ENCODE peak calls at places on chromosome 2, in five cellular contexts. E, B, Z, F and X are unnamed samples.
A peak's percentile ranks its signal among the peaks of the same experiment; 100 is the strongest.

GRCh38 chr2:219509780-219510511 is 4.3 kb upstream of the ASIC4 start:
- DNase-seq in E (peak; percentile 74), B (no peak), Z (no peak), F (peak; percentile 50), X (peak; percentile 87)

GRCh38 chr2:3589086-3589485 is 5.8 kb upstream of the COLEC11 start:
- DNase-seq in E (no peak), B (no peak), Z (no peak), F (no peak), X (no peak)

GRCh38 chr2:41967426-41968181 is 80.2 kb upstream of the PKDCC start:
- DNase-seq in E (no peak), B (no peak), Z (no peak), F (peak; percentile 24), X (no peak)

GRCh38 chr2:11813951-11814350 is 67.5 kb downstream of the LPIN1 start:
- DNase-seq in E (no peak), B (no peak), Z (no peak), F (no peak), X (no peak)

GRCh38 chr2:70855679-70856078 is 20.1 kb upstream of the CD207 start:
- DNase-seq in E (no peak), B (no peak), Z (no peak), F (no peak), X (no peak)

GRCh38 chr2:64675860-64676259 is 22.1 kb upstream of the SERTAD2 start:
- DNase-seq in E (peak; percentile 27), B (no peak), Z (no peak), F (peak; percentile 31), X (no peak)

GRCh38 chr2:165911231-165911630 is 42.3 kb downstream of the TTC21B start:
- DNase-seq in E (no peak), B (no peak), Z (no peak), F (peak; percentile 80), X (no peak)

GRCh38 chr2:180776924-180777323 is 203.5 kb upstream of the UBE2E3 start:
- DNase-seq in E (peak; percentile 37), B (no peak), Z (no peak), F (no peak), X (no peak)

GRCh38 chr2:133531382-133531781 is 36.9 kb downstream of the NCKAP5 start:
- DNase-seq in E (no peak), B (no peak), Z (no peak), F (no peak), X (no peak)

GRCh38 chr2:9610781-9611548 is 19.8 kb downstream of the YWHAQ start:
- DNase-seq in E (no peak), B (no peak), Z (no peak), F (no peak), X (no peak)

GRCh38 chr2:9617296-9617695 is 13.5 kb downstream of the YWHAQ start:
- DNase-seq in E (no peak), B (no peak), Z (no peak), F (no peak), X (no peak)

GRCh38 chr2:9617749-9618148 is 13.0 kb downstream of the YWHAQ start:
- DNase-seq in E (no peak), B (no peak), Z (no peak), F (no peak), X (no peak)

GRCh38 chr2:9614562-9614961 is 16.2 kb downstream of the YWHAQ start:
- DNase-seq in E (no peak), B (no peak), Z (no peak), F (no peak), X (no peak)

GRCh38 chr2:9613291-9613690 is 17.5 kb downstream of the YWHAQ start:
- DNase-seq in E (peak; percentile 82), B (no peak), Z (no peak), F (no peak), X (no peak)
- H2BK12ac ChIP-seq in E (no peak overlapping the region), B (no peak overlapping the region), Z (no peak overlapping the region), F (no peak overlapping the region), X (no peak overlapping the region)

GRCh38 chr2:28730641-28731146 is 20.9 kb upstream of the PPP1CB start:
- DNase-seq in E (no peak), B (no peak), Z (no peak), F (no peak), X (no peak)

GRCh38 chr2:28737655-28738054 is 14.0 kb upstream of the PPP1CB start:
- DNase-seq in E (no peak), B (no peak), Z (no peak), F (no peak), X (no peak)

GRCh38 chr2:28735511-28735910 is 16.1 kb upstream of the PPP1CB start:
- DNase-seq in E (no peak), B (no peak), Z (no peak), F (no peak), X (no peak)

DNA sequence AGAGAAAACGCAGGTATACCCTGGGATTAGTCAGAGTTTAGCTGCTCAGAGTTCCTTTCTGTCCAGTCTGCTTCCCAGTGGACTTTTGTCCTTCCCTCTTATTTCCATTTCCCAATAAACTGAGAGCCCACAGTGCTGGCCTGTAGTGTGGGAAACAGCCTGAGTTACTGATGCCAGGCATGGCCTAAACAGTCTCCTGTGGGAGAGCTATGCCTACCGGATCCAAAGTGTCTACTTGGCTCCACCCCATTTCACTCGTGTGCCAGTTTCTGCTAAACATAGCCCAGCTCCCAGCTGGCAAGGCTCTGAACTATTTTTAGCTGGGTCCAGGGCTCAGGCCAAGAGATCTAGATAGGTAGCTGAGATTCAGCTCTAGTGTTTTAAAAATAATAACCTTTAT is 15.6 kb upstream of the PPP1CB start:
- DNase-seq in E (no peak), B (no peak), Z (no peak), F (no peak), X (no peak)
- H2BK12ac ChIP-seq in E (no peak overlapping the region), B (no peak overlapping the region), Z (no peak overlapping the region), F (peak overlapping the region; percentile 15), X (no peak overlapping the region)

DNA sequence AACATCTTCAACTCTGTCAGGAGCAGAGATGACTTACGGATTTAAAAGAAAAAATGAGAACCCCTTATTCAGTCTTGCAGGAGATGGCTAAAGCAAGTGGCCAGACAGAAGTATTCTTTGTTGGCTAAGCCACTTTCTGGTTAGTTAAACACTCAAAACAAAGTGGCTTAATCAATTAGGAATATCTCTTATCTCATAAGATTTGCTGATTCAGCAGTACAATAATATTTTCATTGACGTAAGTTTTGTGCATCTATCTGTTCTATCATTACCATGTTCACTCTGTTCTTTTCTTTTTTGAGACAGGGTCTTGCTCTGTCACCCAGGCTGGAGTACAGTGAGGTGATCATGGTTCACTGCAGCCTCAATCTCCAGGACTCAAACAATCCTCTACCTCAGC is 342.0 kb downstream of the EN1 start:
- DNase-seq in E (no peak), B (no peak), Z (no peak), F (no peak), X (no peak)
- H2BK12ac ChIP-seq in E (no peak overlapping the region), B (no peak overlapping the region), Z (no peak overlapping the region), F (no peak overlapping the region), X (no peak overlapping the region)

DNA sequence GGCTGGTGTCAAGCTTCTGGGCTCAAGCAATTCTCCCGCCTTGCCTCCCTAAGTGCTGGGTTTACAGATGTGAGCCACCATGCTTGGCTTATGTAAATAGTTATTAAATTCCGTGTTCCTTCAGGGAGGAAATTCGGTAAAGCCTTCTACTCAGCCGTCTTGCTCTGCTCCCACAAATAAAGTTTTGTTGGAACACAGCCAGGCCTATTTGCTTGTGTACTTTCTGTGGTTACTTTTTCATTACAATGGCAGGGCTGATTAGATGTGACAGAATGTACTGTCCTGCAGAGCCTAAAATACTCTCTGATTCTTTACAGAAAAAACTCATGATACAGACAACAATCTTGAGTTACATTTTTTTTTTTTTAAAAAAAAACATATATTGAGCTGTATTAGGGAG is 68.8 kb upstream of the TACR1 start:
- DNase-seq in E (no peak), B (no peak), Z (no peak), F (no peak), X (no peak)
- H2BK12ac ChIP-seq in E (no peak overlapping the region), B (no peak overlapping the region), Z (no peak overlapping the region), F (no peak overlapping the region), X (no peak overlapping the region)

DNA sequence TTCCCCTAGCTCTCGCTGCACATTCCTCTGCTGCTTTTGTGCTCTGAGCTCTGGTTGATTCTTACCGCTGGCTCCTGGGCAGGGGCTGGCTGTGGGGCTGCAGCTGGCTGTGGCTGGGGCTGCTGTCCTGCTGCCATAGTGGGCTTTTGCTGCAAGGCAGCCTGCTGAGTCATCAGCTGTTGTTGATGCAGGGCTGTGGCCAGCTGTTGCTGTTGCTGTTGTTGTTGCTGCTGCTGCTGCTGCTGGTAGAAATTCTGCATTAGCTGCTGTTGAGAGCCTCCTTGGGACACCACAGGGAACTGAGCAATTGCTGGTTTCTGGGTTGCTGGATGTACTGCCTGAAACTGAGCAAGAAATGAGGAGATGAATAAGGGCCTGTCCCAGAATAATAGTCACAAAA is 77.2 kb upstream of the NFU1 start:
- DNase-seq in E (peak; percentile 92), B (no peak), Z (peak; percentile 32), F (peak; percentile 61), X (peak; percentile 60)
- H2BK12ac ChIP-seq in E (no peak overlapping the region), B (no peak overlapping the region), Z (no peak overlapping the region), F (no peak overlapping the region), X (no peak overlapping the region)

GRCh38 chr2:240820607-240821428 is 799 bp upstream of the KIF1A start:
- DNase-seq in E (no peak), B (no peak), Z (peak; percentile 50), F (no peak), X (peak; percentile 76)
- H2BK12ac ChIP-seq in E (no peak overlapping the region), B (no peak overlapping the region), Z (no peak overlapping the region), F (no peak overlapping the region), X (no peak overlapping the region)

DNA sequence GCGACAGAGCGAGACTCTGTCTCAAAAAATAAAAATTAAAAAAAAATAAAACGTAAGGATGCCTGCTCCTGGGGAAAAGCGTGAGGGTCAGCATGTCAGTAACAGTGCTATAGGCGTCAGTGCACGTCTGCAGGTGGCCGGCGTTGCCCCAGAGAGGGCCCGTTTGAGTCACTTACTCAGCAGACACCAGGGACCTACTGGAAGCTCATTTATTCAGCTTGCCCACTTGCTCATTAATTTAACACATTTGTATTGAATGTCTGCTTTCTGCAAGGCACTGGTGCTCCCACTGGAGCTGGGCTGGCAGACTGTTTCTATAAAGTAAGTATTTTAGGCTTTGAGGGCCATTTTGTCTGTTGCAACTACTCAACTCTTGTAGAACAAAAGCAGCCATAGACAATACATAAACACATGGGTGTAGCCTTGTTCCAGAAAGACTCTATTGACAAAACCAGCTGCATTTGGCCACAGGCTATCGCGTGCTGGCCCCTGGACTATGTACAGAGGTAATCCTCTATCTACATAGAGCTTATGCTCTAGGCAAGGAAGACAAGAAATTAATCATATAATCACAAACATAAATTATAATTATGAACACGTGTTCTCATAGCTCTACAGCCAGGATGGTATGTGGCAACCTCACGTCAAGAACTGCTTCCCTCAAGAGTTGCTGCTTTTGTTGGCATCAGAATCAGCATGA is 73.2 kb downstream of the KLHL29 start:
- DNase-seq in E (no peak), B (no peak), Z (no peak), F (no peak), X (no peak)
- H2BK12ac ChIP-seq in E (no peak overlapping the region), B (peak overlapping the region; percentile 6), Z (no peak overlapping the region), F (no peak overlapping the region), X (no peak overlapping the region)

GRCh38 chr2:196384729-196385128 is 213.4 kb upstream of the STK17B start:
- DNase-seq in E (no peak), B (no peak), Z (no peak), F (no peak), X (no peak)
- H2BK12ac ChIP-seq in E (no peak overlapping the region), B (no peak overlapping the region), Z (no peak overlapping the region), F (no peak overlapping the region), X (no peak overlapping the region)

DNA sequence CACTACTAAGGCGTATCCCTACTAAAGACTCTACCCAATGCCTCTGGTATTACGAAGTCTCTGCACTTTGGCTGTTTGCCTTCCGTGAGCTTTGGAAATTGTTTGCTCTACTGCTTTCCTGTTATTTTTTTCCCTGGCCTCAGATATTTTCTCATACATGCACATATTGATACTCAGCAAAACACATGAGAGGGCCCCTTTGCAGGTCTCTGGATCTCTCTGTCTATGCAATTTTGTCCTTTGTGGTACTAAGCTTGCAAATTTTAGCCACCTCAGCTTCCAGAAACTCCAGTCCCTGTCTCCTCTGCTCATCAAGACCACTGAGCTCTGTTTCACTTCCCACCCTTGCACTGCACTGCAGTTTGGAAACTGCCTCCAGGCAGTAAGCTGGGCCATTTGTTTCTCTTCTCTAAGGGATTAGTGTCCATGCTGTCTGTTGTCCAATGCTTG is 46.6 kb downstream of the TAF1B start:
- DNase-seq in E (peak; percentile 31), B (no peak), Z (peak; percentile 5), F (no peak), X (no peak)
- H2BK12ac ChIP-seq in E (no peak overlapping the region), B (no peak overlapping the region), Z (no peak overlapping the region), F (no peak overlapping the region), X (no peak overlapping the region)